ENCODE peak calls at places on chromosome 14, in nine cellular contexts. One of them, this sample, is unnamed.

GRCh38 chr14:26775765-26776577 is 178.1 kb upstream of the NOVA1 start:
- DNase-seq in fibroblast of mammary gland: peak
- DNase-seq in thyroid gland: no peak
- DNase-seq in left ventricle myocardium inferior: no peak
- DNase-seq in small intestine: no peak
- DNase-seq in Panc1: peak
- DNase-seq in IMR-90: peak
- DNase-seq in BE2C: no peak
- DNase-seq in PC-3: peak
- DNase-seq in this sample: no peak

GRCh38 chr14:54444701-54445100 is 3.5 kb upstream of the CNIH1 start:
- DNase-seq in fibroblast of mammary gland: peak
- DNase-seq in thyroid gland: no peak
- DNase-seq in left ventricle myocardium inferior: no peak
- DNase-seq in small intestine: no peak
- DNase-seq in Panc1: no peak
- DNase-seq in IMR-90: no peak
- DNase-seq in BE2C: no peak
- DNase-seq in PC-3: no peak
- DNase-seq in this sample: no peak

GRCh38 chr14:93936245-93936644 is 9.1 kb downstream of the FAM181A start:
- DNase-seq in fibroblast of mammary gland: no peak
- DNase-seq in thyroid gland: no peak
- DNase-seq in left ventricle myocardium inferior: no peak
- DNase-seq in small intestine: peak
- DNase-seq in Panc1: no peak
- DNase-seq in IMR-90: no peak
- DNase-seq in BE2C: peak
- DNase-seq in PC-3: peak
- DNase-seq in this sample: peak

GRCh38 chr14:90287791-90288190 is 31.4 kb downstream of the PSMC1 start:
- DNase-seq in fibroblast of mammary gland: no peak
- DNase-seq in thyroid gland: no peak
- DNase-seq in left ventricle myocardium inferior: no peak
- DNase-seq in small intestine: no peak
- DNase-seq in Panc1: no peak
- DNase-seq in IMR-90: no peak
- DNase-seq in BE2C: no peak
- DNase-seq in PC-3: no peak
- DNase-seq in this sample: no peak

GRCh38 chr14:88590173-88590572 is 27.3 kb downstream of the ZC3H14 start:
- DNase-seq in fibroblast of mammary gland: peak
- DNase-seq in thyroid gland: no peak
- DNase-seq in left ventricle myocardium inferior: no peak
- DNase-seq in small intestine: no peak
- DNase-seq in Panc1: no peak
- DNase-seq in IMR-90: peak
- DNase-seq in BE2C: no peak
- DNase-seq in PC-3: no peak
- DNase-seq in this sample: no peak

GRCh38 chr14:51609251-51609986 is 42.3 kb upstream of the FRMD6 start:
- DNase-seq in fibroblast of mammary gland: no peak
- DNase-seq in thyroid gland: no peak
- DNase-seq in left ventricle myocardium inferior: no peak
- DNase-seq in small intestine: no peak
- DNase-seq in Panc1: no peak
- DNase-seq in IMR-90: peak
- DNase-seq in BE2C: no peak
- DNase-seq in PC-3: no peak
- DNase-seq in this sample: no peak

GRCh38 chr14:104331871-104332605 is 193.7 kb downstream of the KIF26A start:
- DNase-seq in fibroblast of mammary gland: no peak
- DNase-seq in thyroid gland: no peak
- DNase-seq in left ventricle myocardium inferior: no peak
- DNase-seq in small intestine: no peak
- DNase-seq in Panc1: no peak
- DNase-seq in IMR-90: no peak
- DNase-seq in BE2C: no peak
- DNase-seq in PC-3: no peak
- DNase-seq in this sample: no peak

GRCh38 chr14:90140956-90141316 is 79.1 kb downstream of the KCNK13 start:
- DNase-seq in fibroblast of mammary gland: peak
- DNase-seq in thyroid gland: no peak
- DNase-seq in left ventricle myocardium inferior: no peak
- DNase-seq in small intestine: no peak
- DNase-seq in Panc1: no peak
- DNase-seq in IMR-90: peak
- DNase-seq in BE2C: no peak
- DNase-seq in PC-3: peak
- DNase-seq in this sample: no peak

GRCh38 chr14:72792051-72792788 is 101.7 kb downstream of the DPF3 start:
- DNase-seq in fibroblast of mammary gland: no peak
- DNase-seq in thyroid gland: no peak
- DNase-seq in left ventricle myocardium inferior: peak
- DNase-seq in small intestine: no peak
- DNase-seq in Panc1: no peak
- DNase-seq in IMR-90: no peak
- DNase-seq in BE2C: peak
- DNase-seq in PC-3: no peak
- DNase-seq in this sample: no peak

GRCh38 chr14:57209561-57209960 is 59.1 kb downstream of the EXOC5 start:
- DNase-seq in fibroblast of mammary gland: peak
- DNase-seq in thyroid gland: no peak
- DNase-seq in left ventricle myocardium inferior: no peak
- DNase-seq in small intestine: no peak
- DNase-seq in Panc1: no peak
- DNase-seq in IMR-90: peak
- DNase-seq in BE2C: no peak
- DNase-seq in PC-3: peak
- DNase-seq in this sample: no peak

GRCh38 chr14:51895425-51895824 is 35.0 kb downstream of the GNG2 start:
- DNase-seq in fibroblast of mammary gland: no peak
- DNase-seq in thyroid gland: no peak
- DNase-seq in left ventricle myocardium inferior: no peak
- DNase-seq in small intestine: no peak
- DNase-seq in Panc1: no peak
- DNase-seq in IMR-90: no peak
- DNase-seq in BE2C: no peak
- DNase-seq in PC-3: no peak
- DNase-seq in this sample: no peak

GRCh38 chr14:76348898-76349297 is 27.0 kb upstream of the ESRRB start:
- DNase-seq in fibroblast of mammary gland: peak
- DNase-seq in thyroid gland: no peak
- DNase-seq in left ventricle myocardium inferior: peak
- DNase-seq in small intestine: no peak
- DNase-seq in Panc1: no peak
- DNase-seq in IMR-90: peak
- DNase-seq in BE2C: peak
- DNase-seq in PC-3: peak
- DNase-seq in this sample: no peak

GRCh38 chr14:102819176-102819628 is 42.0 kb downstream of the TRAF3 start:
- DNase-seq in fibroblast of mammary gland: no peak
- DNase-seq in thyroid gland: no peak
- DNase-seq in left ventricle myocardium inferior: no peak
- DNase-seq in small intestine: peak
- DNase-seq in Panc1: no peak
- DNase-seq in IMR-90: no peak
- DNase-seq in BE2C: no peak
- DNase-seq in PC-3: no peak
- DNase-seq in this sample: no peak

GRCh38 chr14:48937796-48938195 is 648.4 kb downstream of the RPS29 start:
- DNase-seq in fibroblast of mammary gland: peak
- DNase-seq in thyroid gland: no peak
- DNase-seq in left ventricle myocardium inferior: no peak
- DNase-seq in small intestine: no peak
- DNase-seq in Panc1: no peak
- DNase-seq in IMR-90: peak
- DNase-seq in BE2C: no peak
- DNase-seq in PC-3: no peak
- DNase-seq in this sample: no peak

GRCh38 chr14:105140581-105140980 is 28.0 kb downstream of the JAG2 start:
- DNase-seq in fibroblast of mammary gland: no peak
- DNase-seq in thyroid gland: no peak
- DNase-seq in left ventricle myocardium inferior: no peak
- DNase-seq in small intestine: no peak
- DNase-seq in Panc1: no peak
- DNase-seq in IMR-90: no peak
- DNase-seq in BE2C: no peak
- DNase-seq in PC-3: no peak
- DNase-seq in this sample: no peak

GRCh38 chr14:70988452-70988851 is 81.2 kb downstream of the PCNX1 start:
- DNase-seq in fibroblast of mammary gland: no peak
- DNase-seq in thyroid gland: no peak
- DNase-seq in left ventricle myocardium inferior: no peak
- DNase-seq in small intestine: no peak
- DNase-seq in Panc1: no peak
- DNase-seq in IMR-90: no peak
- DNase-seq in BE2C: no peak
- DNase-seq in PC-3: peak
- DNase-seq in this sample: no peak
- H3K4me3 ChIP-seq in fibroblast of mammary gland: no peak
- H3K4me3 ChIP-seq in thyroid gland: no peak
- H3K4me3 ChIP-seq in left ventricle myocardium inferior: peak
- H3K4me3 ChIP-seq in small intestine: no peak
- H3K4me3 ChIP-seq in Panc1: no peak
- H3K4me3 ChIP-seq in IMR-90: no peak
- H3K4me3 ChIP-seq in BE2C: no peak
- H3K4me3 ChIP-seq in PC-3: peak
- H3K4me3 ChIP-seq in this sample: no peak

GRCh38 chr14:62117010-62117717 is 354.9 kb downstream of the SNAPC1 start:
- DNase-seq in fibroblast of mammary gland: peak
- DNase-seq in thyroid gland: peak
- DNase-seq in left ventricle myocardium inferior: peak
- DNase-seq in small intestine: peak
- DNase-seq in Panc1: no peak
- DNase-seq in IMR-90: peak
- DNase-seq in BE2C: peak
- DNase-seq in PC-3: no peak
- DNase-seq in this sample: peak
- H3K4me3 ChIP-seq in fibroblast of mammary gland: no peak
- H3K4me3 ChIP-seq in thyroid gland: no peak
- H3K4me3 ChIP-seq in left ventricle myocardium inferior: peak
- H3K4me3 ChIP-seq in small intestine: no peak
- H3K4me3 ChIP-seq in Panc1: no peak
- H3K4me3 ChIP-seq in IMR-90: peak
- H3K4me3 ChIP-seq in BE2C: peak
- H3K4me3 ChIP-seq in PC-3: no peak
- H3K4me3 ChIP-seq in this sample: no peak

GRCh38 chr14:73846944-73847343 is 4.7 kb upstream of the PTGR2 start:
- DNase-seq in fibroblast of mammary gland: no peak
- DNase-seq in thyroid gland: no peak
- DNase-seq in left ventricle myocardium inferior: no peak
- DNase-seq in small intestine: no peak
- DNase-seq in Panc1: no peak
- DNase-seq in IMR-90: no peak
- DNase-seq in BE2C: no peak
- DNase-seq in PC-3: no peak
- DNase-seq in this sample: no peak

GRCh38 chr14:73851567-73852382 is at the start of gene PTGR2:
- DNase-seq in fibroblast of mammary gland: peak
- DNase-seq in thyroid gland: peak
- DNase-seq in left ventricle myocardium inferior: peak
- DNase-seq in small intestine: peak
- DNase-seq in Panc1: peak
- DNase-seq in IMR-90: peak
- DNase-seq in BE2C: peak
- DNase-seq in PC-3: peak
- DNase-seq in this sample: peak

GRCh38 chr14:73850940-73851339 is 691 bp upstream of the PTGR2 start:
- DNase-seq in fibroblast of mammary gland: peak
- DNase-seq in thyroid gland: no peak
- DNase-seq in left ventricle myocardium inferior: no peak
- DNase-seq in small intestine: peak
- DNase-seq in Panc1: no peak
- DNase-seq in IMR-90: no peak
- DNase-seq in BE2C: no peak
- DNase-seq in PC-3: peak
- DNase-seq in this sample: no peak
- H3K4me3 ChIP-seq in fibroblast of mammary gland: peak
- H3K4me3 ChIP-seq in thyroid gland: no peak
- H3K4me3 ChIP-seq in left ventricle myocardium inferior: peak
- H3K4me3 ChIP-seq in small intestine: no peak
- H3K4me3 ChIP-seq in Panc1: peak
- H3K4me3 ChIP-seq in IMR-90: no peak
- H3K4me3 ChIP-seq in BE2C: peak
- H3K4me3 ChIP-seq in PC-3: peak
- H3K4me3 ChIP-seq in this sample: no peak

GRCh38 chr14:34161351-34162169 is 210.7 kb upstream of the EGLN3 start:
- DNase-seq in fibroblast of mammary gland: peak
- DNase-seq in thyroid gland: no peak
- DNase-seq in left ventricle myocardium inferior: no peak
- DNase-seq in small intestine: no peak
- DNase-seq in Panc1: no peak
- DNase-seq in IMR-90: no peak
- DNase-seq in BE2C: no peak
- DNase-seq in PC-3: peak
- DNase-seq in this sample: no peak

GRCh38 chr14:34169561-34169960 is 218.7 kb upstream of the EGLN3 start:
- DNase-seq in fibroblast of mammary gland: no peak
- DNase-seq in thyroid gland: no peak
- DNase-seq in left ventricle myocardium inferior: no peak
- DNase-seq in small intestine: no peak
- DNase-seq in Panc1: no peak
- DNase-seq in IMR-90: no peak
- DNase-seq in BE2C: no peak
- DNase-seq in PC-3: no peak
- DNase-seq in this sample: no peak

GRCh38 chr14:34168656-34169055 is 217.8 kb upstream of the EGLN3 start:
- DNase-seq in fibroblast of mammary gland: no peak
- DNase-seq in thyroid gland: no peak
- DNase-seq in left ventricle myocardium inferior: no peak
- DNase-seq in small intestine: no peak
- DNase-seq in Panc1: no peak
- DNase-seq in IMR-90: no peak
- DNase-seq in BE2C: no peak
- DNase-seq in PC-3: no peak
- DNase-seq in this sample: no peak

GRCh38 chr14:34170891-34171290 is 220.0 kb upstream of the EGLN3 start:
- DNase-seq in fibroblast of mammary gland: no peak
- DNase-seq in thyroid gland: no peak
- DNase-seq in left ventricle myocardium inferior: no peak
- DNase-seq in small intestine: no peak
- DNase-seq in Panc1: no peak
- DNase-seq in IMR-90: no peak
- DNase-seq in BE2C: no peak
- DNase-seq in PC-3: no peak
- DNase-seq in this sample: no peak

DNA sequence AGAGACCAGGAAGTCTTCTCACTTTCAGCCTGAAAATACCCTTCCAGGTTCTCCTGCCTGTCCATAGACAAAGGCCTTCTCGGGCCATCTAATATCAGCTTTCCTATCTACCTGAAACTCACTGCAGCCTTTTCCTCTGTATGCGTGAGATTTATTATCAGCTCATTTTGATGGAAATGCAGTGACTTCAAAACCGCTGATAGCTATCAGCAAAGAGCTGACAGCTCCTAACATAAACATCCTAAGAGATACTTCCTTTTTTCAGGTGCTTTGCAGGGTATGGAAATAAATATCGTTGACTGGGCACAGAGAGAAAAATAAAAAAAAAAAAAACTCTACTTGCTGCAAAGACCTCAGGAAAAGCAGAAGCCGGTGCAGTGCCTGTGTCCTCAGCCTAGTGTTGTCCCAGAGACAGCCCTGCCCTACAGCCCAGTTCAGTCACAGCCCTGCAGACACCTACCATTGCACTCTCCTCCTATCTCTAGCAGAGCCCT is 215.0 kb upstream of the EGLN3 start:
- DNase-seq in fibroblast of mammary gland: no peak
- DNase-seq in thyroid gland: no peak
- DNase-seq in left ventricle myocardium inferior: no peak
- DNase-seq in small intestine: no peak
- DNase-seq in Panc1: no peak
- DNase-seq in IMR-90: no peak
- DNase-seq in BE2C: no peak
- DNase-seq in PC-3: no peak
- DNase-seq in this sample: no peak
- H3K4me3 ChIP-seq in fibroblast of mammary gland: no peak
- H3K4me3 ChIP-seq in thyroid gland: no peak
- H3K4me3 ChIP-seq in left ventricle myocardium inferior: no peak
- H3K4me3 ChIP-seq in small intestine: no peak
- H3K4me3 ChIP-seq in Panc1: no peak
- H3K4me3 ChIP-seq in IMR-90: no peak
- H3K4me3 ChIP-seq in BE2C: no peak
- H3K4me3 ChIP-seq in PC-3: no peak
- H3K4me3 ChIP-seq in this sample: no peak